ENCODE peak calls at places on chromosomes 12 and 14, in seven cellular contexts. Z is transverse colon, J is Panc1, Y is ovary, C is prostate gland, K is IMR-90, V is A549. U is an unnamed sample. For H3K4me1, the result is how much of the 10 kb centered on the place peaks cover.

GRCh38 chr12:22543246-22544037 is 900 bp downstream of the C2CD5 start:
- DNase-seq in Z (peak), J (no peak), Y (no peak), C (peak), K (peak), V (no peak), U (no peak)

GRCh38 chr14:63045612-63046320 is 508 bp upstream of the KCNH5 start:
- DNase-seq in Z (no peak), J (no peak), Y (peak), C (no peak), K (peak), V (peak), U (no peak)

GRCh38 chr12:6200266-6201198 is at the start of gene CD9:
- DNase-seq in Z (peak), J (no peak), Y (peak), C (peak), K (no peak), V (peak), U (peak)

GRCh38 chr12:80178846-80179245 is 79.5 kb downstream of the OTOGL start:
- DNase-seq in Z (no peak), J (no peak), Y (no peak), C (no peak), K (no peak), V (no peak), U (no peak)

GRCh38 chr12:94766397-94766796 is 116.0 kb upstream of the TMCC3 start:
- DNase-seq in Z (no peak), J (no peak), Y (no peak), C (no peak), K (no peak), V (no peak), U (no peak)

GRCh38 chr14:80792756-80793155 is 148.8 kb downstream of the CEP128 start:
- DNase-seq in Z (no peak), J (no peak), Y (no peak), C (no peak), K (no peak), V (no peak), U (no peak)

GRCh38 chr12:15858348-15858747 is 23.8 kb upstream of the STRAP start:
- DNase-seq in Z (no peak), J (no peak), Y (no peak), C (no peak), K (no peak), V (no peak), U (no peak)

GRCh38 chr12:15728118-15728598 is 61.0 kb downstream of the EPS8 start:
- DNase-seq in Z (no peak), J (peak), Y (no peak), C (no peak), K (peak), V (peak), U (peak)

GRCh38 chr14:52791204-52792096 is at the start of gene GNPNAT1:
- DNase-seq in Z (peak), J (peak), Y (peak), C (peak), K (peak), V (peak), U (peak)

GRCh38 chr12:57765003-57765697 is 1.7 kb downstream of the CYP27B1 start:
- DNase-seq in Z (peak), J (no peak), Y (no peak), C (no peak), K (peak), V (peak), U (no peak)

GRCh38 chr12:129381717-129382116 is 522.1 kb downstream of the TMEM132D start:
- DNase-seq in Z (no peak), J (no peak), Y (no peak), C (no peak), K (no peak), V (no peak), U (no peak)

GRCh38 chr12:40105515-40106201 is at the start of gene SLC2A13:
- DNase-seq in Z (peak), J (no peak), Y (peak), C (peak), K (peak), V (peak), U (peak)

GRCh38 chr12:58540480-58541299 is 379.6 kb downstream of the LRIG3 start:
- DNase-seq in Z (peak), J (peak), Y (peak), C (peak), K (peak), V (peak), U (peak)

GRCh38 chr12:57190821-57191220 is 25.8 kb upstream of the NXPH4 start:
- DNase-seq in Z (no peak), J (no peak), Y (no peak), C (no peak), K (no peak), V (no peak), U (no peak)

GRCh38 chr14:104393898-104394605 is 185.5 kb upstream of the C14orf180 start:
- DNase-seq in Z (peak), J (no peak), Y (peak), C (no peak), K (no peak), V (no peak), U (no peak)

GRCh38 chr12:6953417-6954315 is 2.5 kb downstream of the PTPN6 start:
- DNase-seq in Z (peak), J (no peak), Y (no peak), C (no peak), K (no peak), V (no peak), U (no peak)

GRCh38 chr12:51195841-51196240 is 22.0 kb downstream of the POU6F1 start:
- DNase-seq in Z (no peak), J (no peak), Y (no peak), C (no peak), K (no peak), V (no peak), U (no peak)

DNA sequence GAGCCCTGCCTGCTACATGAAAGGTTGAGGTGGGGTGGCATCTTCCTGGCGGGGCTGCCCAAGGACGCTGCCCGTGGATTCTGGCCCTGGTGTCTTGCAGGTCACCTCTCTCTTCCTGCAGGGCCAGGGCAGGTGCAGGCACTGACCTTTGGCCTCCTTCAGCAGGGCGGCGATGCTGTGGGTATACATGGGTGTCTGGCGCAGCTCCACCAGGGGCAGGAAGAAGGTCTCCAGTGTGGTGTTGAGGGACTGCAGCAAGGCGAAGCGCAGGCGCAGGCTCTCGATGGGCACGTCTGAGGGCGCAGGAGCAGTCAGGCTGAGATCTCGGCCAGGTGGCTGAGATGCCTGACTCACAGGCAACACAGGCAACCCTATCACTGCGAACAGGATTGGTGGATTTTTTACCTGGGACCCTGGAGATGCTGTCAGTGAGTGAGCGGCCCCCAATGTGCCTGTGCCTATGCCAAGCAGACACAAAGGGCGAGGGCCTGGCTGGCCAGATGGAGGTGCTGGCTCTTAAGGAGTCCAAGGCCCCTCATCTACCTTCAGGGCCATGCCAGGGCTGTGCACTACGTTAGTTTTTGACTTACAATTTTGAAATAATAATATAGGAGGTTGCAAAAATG is 45.7 kb downstream of the TRAFD1 start:
- DNase-seq in Z (no peak), J (no peak), Y (no peak), C (no peak), K (no peak), V (no peak), U (no peak)
- H3K4me1 ChIP-seq in Z (under half), J (under half), Y (under half), C (under half), K (under half), V (under half), U (under half)

GRCh38 chr14:32711103-32711680 is 227.5 kb upstream of the NPAS3 start:
- DNase-seq in Z (no peak), J (peak), Y (no peak), C (peak), K (peak), V (peak), U (no peak)

GRCh38 chr14:32708134-32708533 is 230.5 kb upstream of the NPAS3 start:
- DNase-seq in Z (no peak), J (no peak), Y (no peak), C (no peak), K (no peak), V (no peak), U (no peak)

GRCh38 chr14:32709072-32709471 is 229.6 kb upstream of the NPAS3 start:
- DNase-seq in Z (no peak), J (no peak), Y (no peak), C (peak), K (peak), V (no peak), U (no peak)

GRCh38 chr14:32713856-32714255 is 224.8 kb upstream of the NPAS3 start:
- DNase-seq in Z (no peak), J (no peak), Y (no peak), C (no peak), K (no peak), V (no peak), U (no peak)

DNA sequence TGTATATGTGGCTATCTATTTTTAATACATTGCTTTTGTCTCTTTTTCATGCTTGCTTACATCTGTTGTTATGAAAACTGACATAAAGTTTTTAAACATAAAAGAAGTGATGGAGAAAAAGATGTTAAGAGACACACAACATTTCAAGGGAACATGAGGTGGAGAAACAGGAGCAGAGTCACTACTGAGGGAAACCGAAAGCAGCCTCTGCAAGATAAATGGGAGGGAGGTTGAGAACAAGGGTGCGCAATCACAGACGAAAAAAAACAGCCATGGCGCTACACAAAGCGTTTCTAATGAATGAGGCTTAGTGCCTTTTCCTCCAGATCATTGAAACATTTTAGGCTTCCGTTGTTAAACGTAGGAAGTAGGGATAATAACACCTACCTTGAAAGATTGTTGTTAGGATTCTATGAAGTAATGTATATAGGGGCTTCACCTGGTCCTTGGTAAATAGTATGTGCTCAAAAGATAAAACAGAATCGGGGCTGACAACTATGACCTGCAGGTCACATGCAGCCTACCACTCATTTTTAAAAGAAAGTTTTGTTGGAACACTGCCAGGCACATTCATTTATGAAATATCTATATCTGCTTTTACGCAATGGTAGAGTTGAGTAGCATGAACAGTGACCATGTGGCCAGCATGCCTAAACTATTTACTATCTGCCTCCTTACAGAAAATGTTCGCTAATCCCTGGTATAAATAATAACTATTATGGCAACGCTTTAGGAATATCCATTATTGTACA is 228.2 kb upstream of the NPAS3 start:
- DNase-seq in Z (no peak), J (no peak), Y (no peak), C (no peak), K (peak), V (no peak), U (no peak)
- H3K27ac ChIP-seq in Z (peak), J (no peak), Y (no peak), C (no peak), K (no peak), V (no peak), U (no peak)

GRCh38 chr12:9758119-9758518 is 2.6 kb downstream of the CD69 start:
- DNase-seq in Z (no peak), J (no peak), Y (no peak), C (no peak), K (no peak), V (no peak), U (no peak)
- H3K4me1 ChIP-seq in Z (under half), J (under half), Y (under half), C (under half), K (under half), V (under half), U (under half)

GRCh38 chr12:122005252-122005651 is 16.4 kb upstream of the BCL7A start:
- DNase-seq in Z (no peak), J (no peak), Y (no peak), C (no peak), K (no peak), V (no peak), U (no peak)
- H3K27ac ChIP-seq in Z (no peak), J (no peak), Y (no peak), C (no peak), K (no peak), V (no peak), U (no peak)

DNA sequence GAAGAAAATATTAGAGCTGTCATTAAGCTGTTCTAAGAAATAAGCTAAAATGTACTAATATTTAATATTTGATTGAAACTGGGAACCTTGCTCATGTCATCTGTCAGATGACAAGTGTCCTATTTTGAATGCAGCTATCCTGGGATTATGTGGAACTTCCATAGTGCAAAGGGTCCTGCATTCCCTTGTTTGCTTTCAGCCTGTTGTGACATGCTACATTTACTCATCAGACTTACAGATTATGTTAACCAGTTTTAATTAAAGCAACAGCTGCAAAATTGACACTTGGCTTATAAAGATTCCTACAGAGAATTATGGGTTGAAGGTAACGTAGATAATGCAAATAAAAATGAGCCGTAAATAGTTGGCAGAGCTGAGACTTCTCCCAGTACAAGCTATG is 458.4 kb upstream of the RGS6 start:
- DNase-seq in Z (no peak), J (no peak), Y (no peak), C (no peak), K (no peak), V (no peak), U (no peak)
- H3K4me1 ChIP-seq in Z (under half), J (under half), Y (under half), C (under half), K (under half), V (under half), U (under half)

U was measured in SJSA1.